ENCODE peak calls at places on chromosomes 2 and 18, in five cellular contexts. B is aorta, K is psoas muscle, W is cardiac fibroblast, E is left ventricle myocardium inferior. X is an unnamed sample.

GRCh38 chr2:194166818-194167217 is 1490.2 kb upstream of the SLC39A10 start:
- DNase-seq in B (no peak), K (no peak), W (peak; percentile 39), E (no peak), X (peak; percentile 23)

GRCh38 chr2:23705771-23706612 is 220.9 kb downstream of the ATAD2B start:
- DNase-seq in B (no peak), K (no peak), W (no peak), E (no peak), X (no peak)

GRCh38 chr18:76943542-76944339 is 121.4 kb downstream of the ZNF236 start:
- DNase-seq in B (peak; percentile 78), K (peak; percentile 69), W (peak; percentile 80), E (no peak), X (no peak)

GRCh38 chr2:181573140-181573736 is 83.7 kb downstream of the CERKL start:
- DNase-seq in B (no peak), K (no peak), W (peak; percentile 52), E (no peak), X (peak; percentile 21)

GRCh38 chr2:3692375-3692774 is 11.0 kb upstream of the DCDC2C start:
- DNase-seq in B (no peak), K (no peak), W (peak; percentile 13), E (no peak), X (peak; percentile 30)

GRCh38 chr2:40298026-40298425 is 153.9 kb downstream of the SLC8A1 start:
- DNase-seq in B (no peak), K (no peak), W (no peak), E (no peak), X (no peak)

GRCh38 chr2:235614900-235615712 is 121.3 kb downstream of the AGAP1 start:
- DNase-seq in B (peak; percentile 14), K (peak; percentile 75), W (peak; percentile 97), E (peak; percentile 66), X (no peak)

GRCh38 chr2:203878060-203878459 is 10.5 kb downstream of the CTLA4 start:
- DNase-seq in B (no peak), K (no peak), W (no peak), E (no peak), X (no peak)

GRCh38 chr2:138846216-138846821 is 66.1 kb upstream of the NXPH2 start:
- DNase-seq in B (no peak), K (no peak), W (peak; percentile 33), E (no peak), X (peak; percentile 21)

GRCh38 chr18:6744816-6745455 is 15.4 kb downstream of the ARHGAP28 start:
- DNase-seq in B (no peak), K (no peak), W (no peak), E (no peak), X (no peak)

GRCh38 chr2:240277073-240277806 is 136.8 kb upstream of the OTOS start:
- DNase-seq in B (peak; percentile 77), K (no peak), W (peak; percentile 78), E (no peak), X (no peak)

GRCh38 chr18:70469916-70470315 is 181.1 kb downstream of the SOCS6 start:
- DNase-seq in B (no peak), K (no peak), W (peak; percentile 60), E (no peak), X (no peak)

GRCh38 chr2:170715932-170716777 is 1.0 kb downstream of the SP5 start:
- DNase-seq in B (no peak), K (no peak), W (no peak), E (no peak), X (no peak)

GRCh38 chr2:170717599-170717963 is 2.4 kb downstream of the SP5 start:
- DNase-seq in B (no peak), K (no peak), W (no peak), E (no peak), X (no peak)

GRCh38 chr2:170717991-170718589 is 3.0 kb downstream of the SP5 start:
- DNase-seq in B (no peak), K (no peak), W (no peak), E (no peak), X (no peak)

GRCh38 chr2:170715062-170715931 is at the start of gene SP5:
- DNase-seq in B (peak; percentile 83), K (peak; percentile 31), W (peak; percentile 22), E (peak; percentile 25), X (peak; percentile 79)

DNA sequence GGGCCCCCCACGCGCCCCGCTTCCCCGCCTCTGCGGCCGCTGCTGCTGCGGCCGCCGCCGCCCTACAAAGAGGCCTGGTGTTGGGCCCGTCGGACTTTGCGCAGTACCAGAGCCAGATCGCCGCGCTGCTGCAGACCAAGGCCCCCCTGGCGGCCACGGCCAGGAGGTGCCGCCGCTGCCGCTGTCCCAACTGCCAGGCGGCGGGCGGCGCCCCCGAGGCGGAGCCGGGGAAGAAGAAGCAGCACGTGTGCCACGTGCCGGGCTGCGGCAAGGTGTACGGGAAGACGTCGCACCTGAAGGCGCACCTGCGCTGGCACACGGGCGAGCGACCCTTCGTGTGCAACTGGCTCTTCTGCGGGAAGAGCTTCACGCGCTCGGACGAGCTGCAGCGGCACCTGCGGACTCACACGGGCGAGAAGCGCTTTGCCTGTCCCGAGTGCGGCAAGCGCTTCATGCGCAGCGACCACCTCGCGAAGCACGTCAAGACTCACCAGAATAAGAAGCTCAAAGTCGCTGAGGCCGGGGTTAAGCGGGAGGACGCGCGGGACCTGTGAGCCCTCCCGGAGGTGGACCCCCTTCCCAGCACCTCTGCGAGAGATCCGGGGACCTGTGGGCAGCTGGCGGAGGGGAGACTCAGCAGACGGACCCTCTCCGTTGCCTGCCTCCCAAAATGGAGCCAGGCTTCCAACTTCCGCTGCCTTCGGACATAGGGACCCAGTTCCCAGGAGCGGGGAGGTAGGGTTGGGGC is 1.9 kb downstream of the SP5 start:
- DNase-seq in B (peak; percentile 88), K (peak; percentile 46), W (peak; percentile 24), E (peak; percentile 23), X (no peak)
- H3K4me3 ChIP-seq in B (no peak overlapping the region), K (peak overlapping the region; percentile 69), W (no peak overlapping the region), E (peak overlapping the region; percentile 70), X (no peak overlapping the region)

GRCh38 chr2:11094021-11094810 is 61.1 kb upstream of the SLC66A3 start:
- DNase-seq in B (no peak), K (no peak), W (no peak), E (no peak), X (no peak)
- H3K4me3 ChIP-seq in B (no peak overlapping the region), K (no peak overlapping the region), W (no peak overlapping the region), E (no peak overlapping the region), X (no peak overlapping the region)

GRCh38 chr18:32308493-32309120 is 118.8 kb downstream of the MEP1B start:
- DNase-seq in B (no peak), K (no peak), W (peak; percentile 93), E (no peak), X (no peak)

GRCh38 chr18:32315881-32316280 is 126.0 kb downstream of the MEP1B start:
- DNase-seq in B (no peak), K (no peak), W (peak; percentile 69), E (no peak), X (no peak)

DNA sequence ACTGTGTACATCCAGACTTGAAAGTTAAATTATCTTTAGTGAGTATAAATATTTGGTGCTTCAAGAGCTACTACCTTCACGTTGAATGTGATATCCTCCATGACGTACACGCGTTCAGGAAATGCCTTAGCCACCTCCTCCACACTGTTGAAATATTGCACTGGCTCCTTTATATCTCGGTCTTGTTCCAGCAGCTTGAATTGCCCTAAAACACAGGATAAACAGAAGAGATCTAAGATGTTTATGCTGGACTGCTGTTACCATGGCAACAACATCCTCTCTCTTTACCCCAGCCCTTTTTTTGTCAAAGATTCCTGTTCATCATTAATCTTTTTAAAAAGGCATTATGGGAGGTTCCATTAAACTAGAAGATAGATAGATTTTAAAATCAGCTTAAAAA is 120.3 kb downstream of the MEP1B start:
- DNase-seq in B (no peak), K (no peak), W (peak; percentile 96), E (no peak), X (no peak)
- H3K4me3 ChIP-seq in B (no peak overlapping the region), K (no peak overlapping the region), W (no peak overlapping the region), E (no peak overlapping the region), X (no peak overlapping the region)

GRCh38 chr2:66440692-66441091 is 5.8 kb downstream of the MEIS1 start:
- DNase-seq in B (no peak), K (no peak), W (peak; percentile 61), E (peak; percentile 25), X (no peak)
- H3K4me3 ChIP-seq in B (peak overlapping the region; percentile 70), K (peak overlapping the region; percentile 70), W (peak overlapping the region; percentile 90), E (peak overlapping the region; percentile 81), X (no peak overlapping the region)